ENCODE peak calls at places on chromosomes 5 and 9, in five cellular contexts. One of them, this sample, is unnamed. For H3K27me3, the result is how much of the 10 kb centered on the place peaks cover.

GRCh38 chr5:179699640-179700298 is 1.0 kb downstream of the CANX start:
- DNase-seq in HCT116: no peak
- DNase-seq in fibroblast of lung: peak
- DNase-seq in esophagus squamous epithelium: no peak
- DNase-seq in RWPE2: no peak
- DNase-seq in this sample: no peak

GRCh38 chr5:6820851-6821479 is 107.7 kb downstream of the TENT4A start:
- DNase-seq in HCT116: peak
- DNase-seq in fibroblast of lung: no peak
- DNase-seq in esophagus squamous epithelium: no peak
- DNase-seq in RWPE2: no peak
- DNase-seq in this sample: peak

GRCh38 chr5:34684281-34684979 is 28.3 kb downstream of the RAI14 start:
- DNase-seq in HCT116: peak
- DNase-seq in fibroblast of lung: peak
- DNase-seq in esophagus squamous epithelium: no peak
- DNase-seq in RWPE2: no peak
- DNase-seq in this sample: peak

GRCh38 chr9:4670591-4670990 is 4.3 kb upstream of the SPATA6L start:
- DNase-seq in HCT116: no peak
- DNase-seq in fibroblast of lung: no peak
- DNase-seq in esophagus squamous epithelium: no peak
- DNase-seq in RWPE2: no peak
- DNase-seq in this sample: no peak

GRCh38 chr9:112884086-112884485 is 6.6 kb downstream of the SLC46A2 start:
- DNase-seq in HCT116: no peak
- DNase-seq in fibroblast of lung: peak
- DNase-seq in esophagus squamous epithelium: no peak
- DNase-seq in RWPE2: no peak
- DNase-seq in this sample: peak

GRCh38 chr9:119117409-119117808 is 251.8 kb downstream of the BRINP1 start:
- DNase-seq in HCT116: no peak
- DNase-seq in fibroblast of lung: no peak
- DNase-seq in esophagus squamous epithelium: no peak
- DNase-seq in RWPE2: no peak
- DNase-seq in this sample: no peak

GRCh38 chr9:11417782-11418181 is 805.0 kb upstream of the PTPRD start:
- DNase-seq in HCT116: no peak
- DNase-seq in fibroblast of lung: no peak
- DNase-seq in esophagus squamous epithelium: no peak
- DNase-seq in RWPE2: no peak
- DNase-seq in this sample: peak

GRCh38 chr9:124477211-124478013 is 27.2 kb downstream of the ADGRD2 start:
- DNase-seq in HCT116: no peak
- DNase-seq in fibroblast of lung: no peak
- DNase-seq in esophagus squamous epithelium: no peak
- DNase-seq in RWPE2: no peak
- DNase-seq in this sample: peak

GRCh38 chr9:133210609-133211008 is 1.6 kb upstream of the OBP2B start:
- DNase-seq in HCT116: no peak
- DNase-seq in fibroblast of lung: no peak
- DNase-seq in esophagus squamous epithelium: no peak
- DNase-seq in RWPE2: no peak
- DNase-seq in this sample: no peak

GRCh38 chr5:135497971-135498661 is 37.6 kb downstream of the NEUROG1 start:
- DNase-seq in HCT116: no peak
- DNase-seq in fibroblast of lung: no peak
- DNase-seq in esophagus squamous epithelium: no peak
- DNase-seq in RWPE2: peak
- DNase-seq in this sample: no peak

GRCh38 chr5:133990396-133990795 is 14.4 kb downstream of the VDAC1 start:
- DNase-seq in HCT116: no peak
- DNase-seq in fibroblast of lung: no peak
- DNase-seq in esophagus squamous epithelium: no peak
- DNase-seq in RWPE2: peak
- DNase-seq in this sample: no peak

GRCh38 chr5:66820630-66821207 is 224.5 kb downstream of the MAST4 start:
- DNase-seq in HCT116: no peak
- DNase-seq in fibroblast of lung: no peak
- DNase-seq in esophagus squamous epithelium: no peak
- DNase-seq in RWPE2: no peak
- DNase-seq in this sample: no peak

GRCh38 chr5:44365351-44365750 is 23.9 kb downstream of the FGF10 start:
- DNase-seq in HCT116: no peak
- DNase-seq in fibroblast of lung: no peak
- DNase-seq in esophagus squamous epithelium: no peak
- DNase-seq in RWPE2: no peak
- DNase-seq in this sample: no peak

GRCh38 chr5:135326296-135327240 is 72.5 kb downstream of the MACROH2A1 start:
- DNase-seq in HCT116: no peak
- DNase-seq in fibroblast of lung: no peak
- DNase-seq in esophagus squamous epithelium: no peak
- DNase-seq in RWPE2: no peak
- DNase-seq in this sample: no peak

GRCh38 chr9:94927048-94927761 is 200.7 kb downstream of the AOPEP start:
- DNase-seq in HCT116: no peak
- DNase-seq in fibroblast of lung: no peak
- DNase-seq in esophagus squamous epithelium: no peak
- DNase-seq in RWPE2: no peak
- DNase-seq in this sample: peak

GRCh38 chr5:80437326-80437725 is 29.5 kb downstream of the ZFYVE16 start:
- DNase-seq in HCT116: no peak
- DNase-seq in fibroblast of lung: no peak
- DNase-seq in esophagus squamous epithelium: no peak
- DNase-seq in RWPE2: no peak
- DNase-seq in this sample: no peak

GRCh38 chr9:128987800-128988199 is 40.3 kb downstream of the NUP188 start:
- DNase-seq in HCT116: no peak
- DNase-seq in fibroblast of lung: peak
- DNase-seq in esophagus squamous epithelium: no peak
- DNase-seq in RWPE2: no peak
- DNase-seq in this sample: no peak

GRCh38 chr5:77642915-77643653 is 4.6 kb upstream of the OTP start:
- DNase-seq in HCT116: no peak
- DNase-seq in fibroblast of lung: no peak
- DNase-seq in esophagus squamous epithelium: no peak
- DNase-seq in RWPE2: no peak
- DNase-seq in this sample: no peak

GRCh38 chr5:77639624-77640023 is 1.1 kb upstream of the OTP start:
- DNase-seq in HCT116: no peak
- DNase-seq in fibroblast of lung: no peak
- DNase-seq in esophagus squamous epithelium: no peak
- DNase-seq in RWPE2: no peak
- DNase-seq in this sample: no peak

GRCh38 chr5:77641963-77642589 is 3.6 kb upstream of the OTP start:
- DNase-seq in HCT116: no peak
- DNase-seq in fibroblast of lung: no peak
- DNase-seq in esophagus squamous epithelium: no peak
- DNase-seq in RWPE2: no peak
- DNase-seq in this sample: no peak

GRCh38 chr5:77640577-77641396 is 2.3 kb upstream of the OTP start:
- DNase-seq in HCT116: no peak
- DNase-seq in fibroblast of lung: no peak
- DNase-seq in esophagus squamous epithelium: no peak
- DNase-seq in RWPE2: no peak
- DNase-seq in this sample: no peak

GRCh38 chr5:77641397-77641943 is 3.0 kb upstream of the OTP start:
- DNase-seq in HCT116: no peak
- DNase-seq in fibroblast of lung: no peak
- DNase-seq in esophagus squamous epithelium: no peak
- DNase-seq in RWPE2: no peak
- DNase-seq in this sample: no peak
- H3K27me3 ChIP-seq in HCT116: under half
- H3K27me3 ChIP-seq in fibroblast of lung: half or more
- H3K27me3 ChIP-seq in esophagus squamous epithelium: half or more
- H3K27me3 ChIP-seq in RWPE2: half or more
- H3K27me3 ChIP-seq in this sample: half or more

GRCh38 chr5:16870878-16871277 is 65.2 kb downstream of the MYO10 start:
- DNase-seq in HCT116: no peak
- DNase-seq in fibroblast of lung: no peak
- DNase-seq in esophagus squamous epithelium: no peak
- DNase-seq in RWPE2: no peak
- DNase-seq in this sample: no peak
- TF ChIP-seq CTCF in HCT116: no peak
- TF ChIP-seq CTCF in fibroblast of lung: no peak
- TF ChIP-seq CTCF in esophagus squamous epithelium: peak
- TF ChIP-seq CTCF in RWPE2: peak
- TF ChIP-seq CTCF in this sample: no peak

GRCh38 chr5:175820230-175820629 is 51.1 kb upstream of the CPLX2 start:
- DNase-seq in HCT116: no peak
- DNase-seq in fibroblast of lung: no peak
- DNase-seq in esophagus squamous epithelium: no peak
- DNase-seq in RWPE2: no peak
- DNase-seq in this sample: no peak
- H3K27me3 ChIP-seq in HCT116: under half
- H3K27me3 ChIP-seq in fibroblast of lung: under half
- H3K27me3 ChIP-seq in esophagus squamous epithelium: under half
- H3K27me3 ChIP-seq in RWPE2: under half
- H3K27me3 ChIP-seq in this sample: under half

GRCh38 chr5:142590451-142591240 is 95.2 kb downstream of the FGF1 start:
- DNase-seq in HCT116: no peak
- DNase-seq in fibroblast of lung: peak
- DNase-seq in esophagus squamous epithelium: no peak
- DNase-seq in RWPE2: no peak
- DNase-seq in this sample: no peak

GRCh38 chr5:142586552-142586951 is 99.3 kb downstream of the FGF1 start:
- DNase-seq in HCT116: no peak
- DNase-seq in fibroblast of lung: no peak
- DNase-seq in esophagus squamous epithelium: no peak
- DNase-seq in RWPE2: no peak
- DNase-seq in this sample: no peak

GRCh38 chr5:142585451-142585850 is 100.4 kb downstream of the FGF1 start:
- DNase-seq in HCT116: no peak
- DNase-seq in fibroblast of lung: no peak
- DNase-seq in esophagus squamous epithelium: no peak
- DNase-seq in RWPE2: no peak
- DNase-seq in this sample: no peak

GRCh38 chr5:142584843-142585242 is 101.0 kb downstream of the FGF1 start:
- DNase-seq in HCT116: no peak
- DNase-seq in fibroblast of lung: peak
- DNase-seq in esophagus squamous epithelium: no peak
- DNase-seq in RWPE2: no peak
- DNase-seq in this sample: peak

DNA sequence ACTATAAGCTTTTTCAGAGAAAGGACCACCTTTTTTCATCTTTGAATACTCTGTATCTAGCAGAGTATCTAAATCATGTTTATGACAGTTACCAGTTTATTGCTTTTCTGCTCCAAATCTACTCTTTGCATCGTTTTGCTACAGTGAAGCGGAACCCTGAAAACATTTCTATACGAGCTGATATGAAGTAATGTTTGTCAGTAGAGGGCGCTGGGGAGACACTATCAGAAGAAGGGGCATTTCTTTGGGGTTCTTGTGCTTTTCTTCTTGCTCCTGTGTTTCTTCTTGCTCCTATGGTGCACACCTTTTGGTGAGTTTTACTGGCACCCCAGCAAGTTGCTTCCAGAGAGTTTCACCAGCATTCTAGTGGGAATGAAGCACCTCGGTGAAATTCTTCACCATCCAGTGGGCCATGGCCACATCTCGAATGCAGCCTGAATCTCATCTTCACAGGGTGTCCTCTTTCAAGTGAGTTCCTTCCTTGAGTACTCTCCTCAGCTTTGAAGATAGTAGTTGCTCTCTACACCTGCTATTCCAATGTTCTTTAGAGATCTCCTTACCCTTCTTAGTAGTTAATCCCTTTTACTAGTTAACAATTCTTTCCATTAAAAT is 98.4 kb downstream of the FGF1 start:
- DNase-seq in HCT116: peak
- DNase-seq in fibroblast of lung: peak
- DNase-seq in esophagus squamous epithelium: no peak
- DNase-seq in RWPE2: no peak
- DNase-seq in this sample: peak
- TF ChIP-seq CTCF in HCT116: peak
- TF ChIP-seq CTCF in fibroblast of lung: peak
- TF ChIP-seq CTCF in esophagus squamous epithelium: peak
- TF ChIP-seq CTCF in RWPE2: peak
- TF ChIP-seq CTCF in this sample: peak

DNA sequence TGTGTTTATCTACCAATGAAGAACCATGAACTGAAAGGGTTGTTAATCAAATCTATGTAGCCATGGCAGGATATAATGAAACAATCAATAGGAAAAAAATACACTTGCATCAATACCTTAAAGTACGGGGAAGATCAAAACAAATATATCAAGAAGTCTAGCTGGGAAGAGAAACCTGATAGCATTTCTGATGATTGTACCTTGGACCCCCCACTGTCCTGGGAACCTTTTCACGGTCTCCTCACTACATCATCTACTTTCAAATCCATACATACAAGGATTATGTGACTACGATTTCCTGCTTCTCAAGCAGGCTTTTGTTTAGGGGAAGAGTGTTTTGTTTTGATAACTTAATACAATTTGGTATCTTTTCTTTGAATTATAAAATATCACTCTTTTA is 8.1 kb downstream of the EBF1 start:
- DNase-seq in HCT116: no peak
- DNase-seq in fibroblast of lung: no peak
- DNase-seq in esophagus squamous epithelium: no peak
- DNase-seq in RWPE2: no peak
- DNase-seq in this sample: no peak
- H3K27me3 ChIP-seq in HCT116: half or more
- H3K27me3 ChIP-seq in fibroblast of lung: under half
- H3K27me3 ChIP-seq in esophagus squamous epithelium: under half
- H3K27me3 ChIP-seq in RWPE2: half or more
- H3K27me3 ChIP-seq in this sample: under half

DNA sequence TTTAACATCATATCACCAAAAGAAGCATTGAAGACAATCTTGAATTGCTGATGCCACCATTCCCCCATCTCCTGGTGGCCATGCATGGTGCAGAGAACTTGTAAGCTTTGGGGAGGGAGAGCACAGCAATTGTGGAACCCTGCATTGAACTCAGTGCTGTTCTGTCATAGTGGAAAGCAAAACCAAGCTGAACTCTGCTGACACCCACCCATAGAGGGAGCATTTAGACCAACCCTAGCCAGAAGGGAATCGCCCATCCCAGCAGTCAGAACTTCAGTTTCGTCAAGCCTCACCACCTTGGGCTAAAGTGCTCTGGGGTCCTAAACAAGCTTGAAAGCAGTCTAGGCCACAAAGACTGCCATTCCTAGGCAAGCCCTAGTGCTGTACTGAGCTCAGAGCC is 37.4 kb upstream of the RUSC2 start:
- DNase-seq in HCT116: no peak
- DNase-seq in fibroblast of lung: no peak
- DNase-seq in esophagus squamous epithelium: no peak
- DNase-seq in RWPE2: no peak
- DNase-seq in this sample: peak
- TF ChIP-seq CTCF in HCT116: peak
- TF ChIP-seq CTCF in fibroblast of lung: peak
- TF ChIP-seq CTCF in esophagus squamous epithelium: no peak
- TF ChIP-seq CTCF in RWPE2: peak
- TF ChIP-seq CTCF in this sample: peak

This sample was measured in cardiac muscle cell.